ENCODE peak calls at places on chromosome 3, in six cellular contexts. Q is OCI-LY7, E is PC-3, V is A549, S is breast epithelium, P is uterus. Y is an unnamed sample. For H3K4me1, the result is how much of the 10 kb centered on the place peaks cover.

GRCh38 chr3:70989174-70989573 is 594.4 kb downstream of the FOXP1 start:
- DNase-seq in Q (no peak), E (no peak), V (no peak), S (no peak), P (no peak), Y (no peak)

GRCh38 chr3:186643493-186643892 is 3.3 kb downstream of the FETUB start:
- DNase-seq in Q (peak), E (peak), V (no peak), S (no peak), P (no peak), Y (no peak)

GRCh38 chr3:14282706-14283075 is 104.1 kb downstream of the LSM3 start:
- DNase-seq in Q (no peak), E (no peak), V (no peak), S (no peak), P (no peak), Y (no peak)

GRCh38 chr3:126469479-126469878 is 6.2 kb downstream of the ZXDC start:
- DNase-seq in Q (no peak), E (no peak), V (no peak), S (no peak), P (peak), Y (no peak)

GRCh38 chr3:157370867-157371266 is 65.8 kb upstream of the PTX3 start:
- DNase-seq in Q (no peak), E (no peak), V (no peak), S (no peak), P (no peak), Y (no peak)

GRCh38 chr3:69855436-69856162 is 116.3 kb downstream of the MITF start:
- DNase-seq in Q (no peak), E (peak), V (peak), S (no peak), P (no peak), Y (no peak)

GRCh38 chr3:158794936-158795518 is 6.8 kb upstream of the MFSD1 start:
- DNase-seq in Q (peak), E (peak), V (peak), S (no peak), P (no peak), Y (no peak)

GRCh38 chr3:69505770-69506407 is 120.0 kb upstream of the FRMD4B start:
- DNase-seq in Q (no peak), E (no peak), V (no peak), S (no peak), P (no peak), Y (no peak)

GRCh38 chr3:67045711-67046465 is 47.8 kb downstream of the KBTBD8 start:
- DNase-seq in Q (peak), E (no peak), V (no peak), S (no peak), P (no peak), Y (no peak)

GRCh38 chr3:132378846-132379245 is 38.5 kb upstream of the DNAJC13 start:
- DNase-seq in Q (no peak), E (no peak), V (no peak), S (no peak), P (no peak), Y (no peak)

GRCh38 chr3:187016639-187017345 is 86.5 kb downstream of the ST6GAL1 start:
- DNase-seq in Q (peak), E (peak), V (peak), S (no peak), P (no peak), Y (no peak)

GRCh38 chr3:35651888-35652287 is 12.6 kb downstream of the ARPP21 start:
- DNase-seq in Q (no peak), E (peak), V (peak), S (no peak), P (no peak), Y (no peak)

GRCh38 chr3:72746412-72747411 is 101.5 kb downstream of the SHQ1 start:
- DNase-seq in Q (no peak), E (peak), V (no peak), S (no peak), P (no peak), Y (no peak)

GRCh38 chr3:188284455-188285212 is 130.7 kb downstream of the LPP start:
- DNase-seq in Q (peak), E (peak), V (no peak), S (no peak), P (no peak), Y (no peak)

GRCh38 chr3:129030611-129031010 is 29.5 kb downstream of the EFCC1 start:
- DNase-seq in Q (no peak), E (no peak), V (no peak), S (no peak), P (no peak), Y (no peak)

GRCh38 chr3:69204315-69204957 is 82.0 kb upstream of the LMOD3 start:
- DNase-seq in Q (no peak), E (peak), V (peak), S (no peak), P (no peak), Y (no peak)

GRCh38 chr3:152556731-152557254 is 278.1 kb upstream of the P2RY1 start:
- DNase-seq in Q (no peak), E (peak), V (peak), S (no peak), P (no peak), Y (peak)

GRCh38 chr3:87997298-87997697 is 61.5 kb downstream of the CGGBP1 start:
- DNase-seq in Q (no peak), E (peak), V (no peak), S (no peak), P (no peak), Y (no peak)

GRCh38 chr3:193637831-193638230 is 44.8 kb downstream of the OPA1 start:
- DNase-seq in Q (no peak), E (no peak), V (no peak), S (no peak), P (no peak), Y (no peak)

GRCh38 chr3:128107809-128108208 is 15.8 kb downstream of the RUVBL1 start:
- DNase-seq in Q (no peak), E (no peak), V (no peak), S (no peak), P (no peak), Y (peak)

GRCh38 chr3:138397983-138398382 is 36.4 kb upstream of the ESYT3 start:
- DNase-seq in Q (no peak), E (peak), V (no peak), S (no peak), P (no peak), Y (no peak)

GRCh38 chr3:195200010-195200822 is 70.7 kb downstream of the XXYLT1 start:
- DNase-seq in Q (no peak), E (no peak), V (no peak), S (no peak), P (peak), Y (no peak)

GRCh38 chr3:101351834-101352233 is 31.5 kb upstream of the IMPG2 start:
- DNase-seq in Q (no peak), E (peak), V (no peak), S (no peak), P (no peak), Y (no peak)

GRCh38 chr3:171607452-171607851 is 147.2 kb upstream of the TNIK start:
- DNase-seq in Q (no peak), E (no peak), V (no peak), S (no peak), P (no peak), Y (no peak)

GRCh38 chr3:183911763-183912506 is 27.3 kb upstream of the PARL start:
- DNase-seq in Q (no peak), E (no peak), V (no peak), S (no peak), P (no peak), Y (no peak)

GRCh38 chr3:151795276-151795675 is 18.6 kb upstream of the AADAC start:
- DNase-seq in Q (no peak), E (peak), V (peak), S (no peak), P (no peak), Y (no peak)

GRCh38 chr3:196339044-196339443 is 856 bp upstream of the TM4SF19 start:
- DNase-seq in Q (no peak), E (no peak), V (no peak), S (no peak), P (no peak), Y (no peak)

GRCh38 chr3:50825841-50826240 is 151.1 kb downstream of the DOCK3 start:
- DNase-seq in Q (no peak), E (no peak), V (no peak), S (no peak), P (no peak), Y (no peak)

GRCh38 chr3:168512802-168513201 is 417.1 kb upstream of the GOLIM4 start:
- DNase-seq in Q (no peak), E (no peak), V (no peak), S (no peak), P (no peak), Y (no peak)

GRCh38 chr3:148297013-148297412 is 400.7 kb upstream of the AGTR1 start:
- DNase-seq in Q (no peak), E (no peak), V (no peak), S (no peak), P (no peak), Y (no peak)

GRCh38 chr3:54138937-54139547 is 16.7 kb downstream of the CACNA2D3 start:
- DNase-seq in Q (no peak), E (no peak), V (no peak), S (no peak), P (no peak), Y (no peak)

GRCh38 chr3:104510091-104510860 is 856.4 kb upstream of the ALCAM start:
- DNase-seq in Q (no peak), E (peak), V (no peak), S (no peak), P (no peak), Y (no peak)

GRCh38 chr3:86282106-86282787 is 708.7 kb downstream of the VGLL3 start:
- DNase-seq in Q (no peak), E (no peak), V (no peak), S (peak), P (no peak), Y (no peak)

GRCh38 chr3:55322649-55323048 is 164.5 kb downstream of the WNT5A start:
- DNase-seq in Q (no peak), E (no peak), V (no peak), S (no peak), P (peak), Y (no peak)

GRCh38 chr3:195696632-195697278 is 24.0 kb upstream of the MUC20 start:
- DNase-seq in Q (no peak), E (no peak), V (no peak), S (no peak), P (no peak), Y (no peak)

GRCh38 chr3:4584537-4585249 is 91.5 kb downstream of the ITPR1 start:
- DNase-seq in Q (no peak), E (no peak), V (no peak), S (no peak), P (peak), Y (no peak)

GRCh38 chr3:45544719-45545296 is 49.7 kb upstream of the LIMD1 start:
- DNase-seq in Q (no peak), E (no peak), V (no peak), S (no peak), P (no peak), Y (no peak)
- H3K4me1 ChIP-seq in Q (under half), E (under half), V (under half), S (under half), P (under half), Y (half or more)

GRCh38 chr3:141371882-141372281 is 3.6 kb downstream of the ZBTB38 start:
- DNase-seq in Q (no peak), E (no peak), V (no peak), S (no peak), P (no peak), Y (no peak)

GRCh38 chr3:141375381-141376301 is 7.3 kb downstream of the ZBTB38 start:
- DNase-seq in Q (no peak), E (no peak), V (no peak), S (no peak), P (no peak), Y (no peak)

GRCh38 chr3:141373768-141374526 is 5.6 kb downstream of the ZBTB38 start:
- DNase-seq in Q (no peak), E (no peak), V (peak), S (no peak), P (no peak), Y (no peak)

GRCh38 chr3:141372656-141373055 is 4.4 kb downstream of the ZBTB38 start:
- DNase-seq in Q (no peak), E (no peak), V (no peak), S (no peak), P (no peak), Y (no peak)

DNA sequence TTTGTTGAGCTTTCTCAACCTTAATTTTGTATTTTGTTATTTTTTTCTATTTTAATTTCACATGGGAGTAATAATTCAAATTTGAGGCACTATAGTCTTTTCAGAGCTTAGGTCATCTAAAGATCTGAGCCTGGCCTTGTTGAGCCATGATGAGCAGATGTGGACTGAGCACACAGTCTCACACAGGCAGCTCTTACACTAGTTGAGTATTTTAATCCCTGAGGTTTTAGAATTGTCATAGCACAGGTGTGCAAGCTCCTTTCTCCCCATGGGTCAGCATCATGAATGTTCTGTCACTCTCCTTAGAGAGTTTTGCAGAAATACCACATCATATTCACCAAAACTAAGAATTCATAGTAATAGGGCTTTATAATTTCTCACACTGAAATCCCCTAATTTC is 4.9 kb downstream of the ZBTB38 start:
- DNase-seq in Q (no peak), E (no peak), V (no peak), S (no peak), P (no peak), Y (no peak)
- TF ChIP-seq CTCF in Q (no peak), E (no peak), V (no peak), S (no peak), P (no peak), Y (no peak)

GRCh38 chr3:46693897-46694235 is 387 bp upstream of the ALS2CL start:
- DNase-seq in Q (no peak), E (no peak), V (no peak), S (no peak), P (no peak), Y (no peak)
- H3K4me1 ChIP-seq in Q (under half), E (under half), V (under half), S (under half), P (under half), Y (half or more)

GRCh38 chr3:96813134-96813819 is 1.1 kb upstream of the EPHA6 start:
- DNase-seq in Q (no peak), E (peak), V (peak), S (peak), P (peak), Y (peak)
- TF ChIP-seq CTCF in Q (no peak), E (peak), V (peak), S (no peak), P (peak), Y (no peak)

DNA sequence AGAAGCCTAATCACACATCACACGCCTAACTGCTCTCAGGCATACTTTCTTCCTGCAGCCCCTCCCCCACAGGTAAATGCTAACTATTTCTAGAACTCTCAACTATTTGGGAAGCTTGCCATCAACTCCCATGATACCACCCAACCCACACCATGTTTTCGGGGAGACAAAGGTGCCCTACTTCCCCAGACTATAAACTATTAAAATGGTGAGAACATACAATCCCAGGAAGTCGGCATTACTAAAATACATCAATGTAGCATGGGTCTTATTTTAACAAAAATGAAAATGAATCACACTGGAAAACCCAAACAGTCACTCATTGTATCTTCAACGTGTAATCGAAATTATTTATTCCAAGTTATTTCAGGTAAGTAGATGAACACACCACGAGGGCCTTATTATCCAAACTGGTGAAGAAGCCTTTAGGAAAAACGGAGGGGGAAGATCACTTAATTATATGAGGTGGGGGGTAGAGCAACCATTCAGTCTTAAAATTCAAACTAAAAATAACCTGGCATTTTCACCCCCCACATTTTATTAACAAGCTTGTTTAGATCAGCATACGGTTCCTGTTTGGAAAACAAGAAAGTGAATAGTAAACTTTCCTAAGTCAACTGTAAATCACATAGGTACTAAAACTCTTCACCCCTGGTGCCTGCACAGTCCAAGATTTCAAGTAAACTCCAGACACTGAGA is 1.9 kb downstream of the TBL1XR1 start:
- DNase-seq in Q (peak), E (peak), V (no peak), S (no peak), P (no peak), Y (peak)
- H3K4me1 ChIP-seq in Q (half or more), E (under half), V (under half), S (under half), P (under half), Y (under half)